ENCODE peak calls at places on chromosome 20, in seven cellular contexts. One of them, this sample, is unnamed.

GRCh38 chr20:48739395-48740268 is 88.2 kb downstream of the PREX1 start:
- DNase-seq in H54: no peak
- DNase-seq in left cardiac atrium: no peak
- DNase-seq in stimulated activated CD4-positive, alpha-beta T cell treated with anti-CD3 and anti-CD28 coated beads, Interleukin-12 subunit alpha, Interleukin-12 subunit beta, amount 100 ng/mL, for 4 hours: no peak
- DNase-seq in mucosa of descending colon: no peak
- DNase-seq in right cardiac atrium: no peak
- DNase-seq in HepG2: no peak
- DNase-seq in this sample: no peak

GRCh38 chr20:61958773-61959172 is 106.9 kb downstream of the TAF4 start:
- DNase-seq in H54: no peak
- DNase-seq in left cardiac atrium: no peak
- DNase-seq in stimulated activated CD4-positive, alpha-beta T cell treated with anti-CD3 and anti-CD28 coated beads, Interleukin-12 subunit alpha, Interleukin-12 subunit beta, amount 100 ng/mL, for 4 hours: no peak
- DNase-seq in mucosa of descending colon: no peak
- DNase-seq in right cardiac atrium: peak
- DNase-seq in HepG2: no peak
- DNase-seq in this sample: no peak

GRCh38 chr20:38275815-38276550 is 15.4 kb upstream of the KIAA1755 start:
- DNase-seq in H54: no peak
- DNase-seq in left cardiac atrium: no peak
- DNase-seq in stimulated activated CD4-positive, alpha-beta T cell treated with anti-CD3 and anti-CD28 coated beads, Interleukin-12 subunit alpha, Interleukin-12 subunit beta, amount 100 ng/mL, for 4 hours: no peak
- DNase-seq in mucosa of descending colon: no peak
- DNase-seq in right cardiac atrium: no peak
- DNase-seq in HepG2: peak
- DNase-seq in this sample: no peak

GRCh38 chr20:51757226-51757625 is 11.0 kb downstream of the ATP9A start:
- DNase-seq in H54: no peak
- DNase-seq in left cardiac atrium: no peak
- DNase-seq in stimulated activated CD4-positive, alpha-beta T cell treated with anti-CD3 and anti-CD28 coated beads, Interleukin-12 subunit alpha, Interleukin-12 subunit beta, amount 100 ng/mL, for 4 hours: no peak
- DNase-seq in mucosa of descending colon: no peak
- DNase-seq in right cardiac atrium: no peak
- DNase-seq in HepG2: no peak
- DNase-seq in this sample: no peak

GRCh38 chr20:56442381-56443365 is 25.8 kb upstream of the RTF2 start:
- DNase-seq in H54: no peak
- DNase-seq in left cardiac atrium: no peak
- DNase-seq in stimulated activated CD4-positive, alpha-beta T cell treated with anti-CD3 and anti-CD28 coated beads, Interleukin-12 subunit alpha, Interleukin-12 subunit beta, amount 100 ng/mL, for 4 hours: no peak
- DNase-seq in mucosa of descending colon: no peak
- DNase-seq in right cardiac atrium: no peak
- DNase-seq in HepG2: no peak
- DNase-seq in this sample: no peak

GRCh38 chr20:33007376-33008335 is at the start of gene BPIFB2:
- DNase-seq in H54: no peak
- DNase-seq in left cardiac atrium: no peak
- DNase-seq in stimulated activated CD4-positive, alpha-beta T cell treated with anti-CD3 and anti-CD28 coated beads, Interleukin-12 subunit alpha, Interleukin-12 subunit beta, amount 100 ng/mL, for 4 hours: no peak
- DNase-seq in mucosa of descending colon: no peak
- DNase-seq in right cardiac atrium: no peak
- DNase-seq in HepG2: peak
- DNase-seq in this sample: no peak

GRCh38 chr20:23205656-23206055 is 119.5 kb upstream of the CD93 start:
- DNase-seq in H54: no peak
- DNase-seq in left cardiac atrium: peak
- DNase-seq in stimulated activated CD4-positive, alpha-beta T cell treated with anti-CD3 and anti-CD28 coated beads, Interleukin-12 subunit alpha, Interleukin-12 subunit beta, amount 100 ng/mL, for 4 hours: no peak
- DNase-seq in mucosa of descending colon: peak
- DNase-seq in right cardiac atrium: peak
- DNase-seq in HepG2: no peak
- DNase-seq in this sample: peak

GRCh38 chr20:24584538-24585356 is 115.3 kb downstream of the SYNDIG1 start:
- DNase-seq in H54: peak
- DNase-seq in left cardiac atrium: no peak
- DNase-seq in stimulated activated CD4-positive, alpha-beta T cell treated with anti-CD3 and anti-CD28 coated beads, Interleukin-12 subunit alpha, Interleukin-12 subunit beta, amount 100 ng/mL, for 4 hours: no peak
- DNase-seq in mucosa of descending colon: no peak
- DNase-seq in right cardiac atrium: no peak
- DNase-seq in HepG2: no peak
- DNase-seq in this sample: no peak

GRCh38 chr20:17933711-17934110 is 34.9 kb downstream of the SNX5 start:
- DNase-seq in H54: no peak
- DNase-seq in left cardiac atrium: no peak
- DNase-seq in stimulated activated CD4-positive, alpha-beta T cell treated with anti-CD3 and anti-CD28 coated beads, Interleukin-12 subunit alpha, Interleukin-12 subunit beta, amount 100 ng/mL, for 4 hours: no peak
- DNase-seq in mucosa of descending colon: no peak
- DNase-seq in right cardiac atrium: no peak
- DNase-seq in HepG2: peak
- DNase-seq in this sample: no peak

GRCh38 chr20:63228786-63229185 is 6.9 kb upstream of the BIRC7 start:
- DNase-seq in H54: no peak
- DNase-seq in left cardiac atrium: no peak
- DNase-seq in stimulated activated CD4-positive, alpha-beta T cell treated with anti-CD3 and anti-CD28 coated beads, Interleukin-12 subunit alpha, Interleukin-12 subunit beta, amount 100 ng/mL, for 4 hours: no peak
- DNase-seq in mucosa of descending colon: no peak
- DNase-seq in right cardiac atrium: peak
- DNase-seq in HepG2: no peak
- DNase-seq in this sample: no peak

GRCh38 chr20:47764154-47764734 is 21.0 kb downstream of the SULF2 start:
- DNase-seq in H54: no peak
- DNase-seq in left cardiac atrium: no peak
- DNase-seq in stimulated activated CD4-positive, alpha-beta T cell treated with anti-CD3 and anti-CD28 coated beads, Interleukin-12 subunit alpha, Interleukin-12 subunit beta, amount 100 ng/mL, for 4 hours: no peak
- DNase-seq in mucosa of descending colon: no peak
- DNase-seq in right cardiac atrium: no peak
- DNase-seq in HepG2: no peak
- DNase-seq in this sample: no peak

GRCh38 chr20:25081065-25081729 is 744 bp downstream of the VSX1 start:
- DNase-seq in H54: no peak
- DNase-seq in left cardiac atrium: no peak
- DNase-seq in stimulated activated CD4-positive, alpha-beta T cell treated with anti-CD3 and anti-CD28 coated beads, Interleukin-12 subunit alpha, Interleukin-12 subunit beta, amount 100 ng/mL, for 4 hours: peak
- DNase-seq in mucosa of descending colon: peak
- DNase-seq in right cardiac atrium: peak
- DNase-seq in HepG2: no peak
- DNase-seq in this sample: no peak

GRCh38 chr20:8331740-8332412 is 199.8 kb downstream of the PLCB1 start:
- DNase-seq in H54: no peak
- DNase-seq in left cardiac atrium: peak
- DNase-seq in stimulated activated CD4-positive, alpha-beta T cell treated with anti-CD3 and anti-CD28 coated beads, Interleukin-12 subunit alpha, Interleukin-12 subunit beta, amount 100 ng/mL, for 4 hours: no peak
- DNase-seq in mucosa of descending colon: no peak
- DNase-seq in right cardiac atrium: peak
- DNase-seq in HepG2: peak
- DNase-seq in this sample: peak

GRCh38 chr20:58550661-58551060 is 35.5 kb upstream of the APCDD1L start:
- DNase-seq in H54: no peak
- DNase-seq in left cardiac atrium: no peak
- DNase-seq in stimulated activated CD4-positive, alpha-beta T cell treated with anti-CD3 and anti-CD28 coated beads, Interleukin-12 subunit alpha, Interleukin-12 subunit beta, amount 100 ng/mL, for 4 hours: no peak
- DNase-seq in mucosa of descending colon: no peak
- DNase-seq in right cardiac atrium: no peak
- DNase-seq in HepG2: no peak
- DNase-seq in this sample: no peak

GRCh38 chr20:53576195-53576580 is 17.5 kb downstream of the ZNF217 start:
- DNase-seq in H54: no peak
- DNase-seq in left cardiac atrium: no peak
- DNase-seq in stimulated activated CD4-positive, alpha-beta T cell treated with anti-CD3 and anti-CD28 coated beads, Interleukin-12 subunit alpha, Interleukin-12 subunit beta, amount 100 ng/mL, for 4 hours: no peak
- DNase-seq in mucosa of descending colon: no peak
- DNase-seq in right cardiac atrium: peak
- DNase-seq in HepG2: no peak
- DNase-seq in this sample: no peak

GRCh38 chr20:36569847-36570429 is 3.5 kb upstream of the TGIF2 start:
- DNase-seq in H54: peak
- DNase-seq in left cardiac atrium: no peak
- DNase-seq in stimulated activated CD4-positive, alpha-beta T cell treated with anti-CD3 and anti-CD28 coated beads, Interleukin-12 subunit alpha, Interleukin-12 subunit beta, amount 100 ng/mL, for 4 hours: no peak
- DNase-seq in mucosa of descending colon: no peak
- DNase-seq in right cardiac atrium: no peak
- DNase-seq in HepG2: no peak
- DNase-seq in this sample: no peak

GRCh38 chr20:34709836-34710567 is 5.9 kb downstream of the TP53INP2 start:
- DNase-seq in H54: peak
- DNase-seq in left cardiac atrium: peak
- DNase-seq in stimulated activated CD4-positive, alpha-beta T cell treated with anti-CD3 and anti-CD28 coated beads, Interleukin-12 subunit alpha, Interleukin-12 subunit beta, amount 100 ng/mL, for 4 hours: peak
- DNase-seq in mucosa of descending colon: peak
- DNase-seq in right cardiac atrium: peak
- DNase-seq in HepG2: no peak
- DNase-seq in this sample: no peak

GRCh38 chr20:32017711-32018251 is 7.5 kb downstream of the CCM2L start:
- DNase-seq in H54: no peak
- DNase-seq in left cardiac atrium: no peak
- DNase-seq in stimulated activated CD4-positive, alpha-beta T cell treated with anti-CD3 and anti-CD28 coated beads, Interleukin-12 subunit alpha, Interleukin-12 subunit beta, amount 100 ng/mL, for 4 hours: peak
- DNase-seq in mucosa of descending colon: peak
- DNase-seq in right cardiac atrium: no peak
- DNase-seq in HepG2: peak
- DNase-seq in this sample: no peak

GRCh38 chr20:19256085-19256484 is 43.6 kb downstream of the SLC24A3 start:
- DNase-seq in H54: no peak
- DNase-seq in left cardiac atrium: no peak
- DNase-seq in stimulated activated CD4-positive, alpha-beta T cell treated with anti-CD3 and anti-CD28 coated beads, Interleukin-12 subunit alpha, Interleukin-12 subunit beta, amount 100 ng/mL, for 4 hours: no peak
- DNase-seq in mucosa of descending colon: no peak
- DNase-seq in right cardiac atrium: no peak
- DNase-seq in HepG2: no peak
- DNase-seq in this sample: no peak

GRCh38 chr20:58971429-58971828 is 9.6 kb upstream of the NELFCD start:
- DNase-seq in H54: no peak
- DNase-seq in left cardiac atrium: no peak
- DNase-seq in stimulated activated CD4-positive, alpha-beta T cell treated with anti-CD3 and anti-CD28 coated beads, Interleukin-12 subunit alpha, Interleukin-12 subunit beta, amount 100 ng/mL, for 4 hours: no peak
- DNase-seq in mucosa of descending colon: no peak
- DNase-seq in right cardiac atrium: no peak
- DNase-seq in HepG2: no peak
- DNase-seq in this sample: no peak

GRCh38 chr20:5353624-5354496 is 37.1 kb upstream of the PROKR2 start:
- DNase-seq in H54: peak
- DNase-seq in left cardiac atrium: no peak
- DNase-seq in stimulated activated CD4-positive, alpha-beta T cell treated with anti-CD3 and anti-CD28 coated beads, Interleukin-12 subunit alpha, Interleukin-12 subunit beta, amount 100 ng/mL, for 4 hours: no peak
- DNase-seq in mucosa of descending colon: no peak
- DNase-seq in right cardiac atrium: no peak
- DNase-seq in HepG2: no peak
- DNase-seq in this sample: no peak

GRCh38 chr20:51014797-51015722 is 7.8 kb downstream of the KCNG1 start:
- DNase-seq in H54: peak
- DNase-seq in left cardiac atrium: no peak
- DNase-seq in stimulated activated CD4-positive, alpha-beta T cell treated with anti-CD3 and anti-CD28 coated beads, Interleukin-12 subunit alpha, Interleukin-12 subunit beta, amount 100 ng/mL, for 4 hours: no peak
- DNase-seq in mucosa of descending colon: peak
- DNase-seq in right cardiac atrium: peak
- DNase-seq in HepG2: peak
- DNase-seq in this sample: peak

GRCh38 chr20:58017237-58017969 is 211.1 kb downstream of the ANKRD60 start:
- DNase-seq in H54: peak
- DNase-seq in left cardiac atrium: no peak
- DNase-seq in stimulated activated CD4-positive, alpha-beta T cell treated with anti-CD3 and anti-CD28 coated beads, Interleukin-12 subunit alpha, Interleukin-12 subunit beta, amount 100 ng/mL, for 4 hours: no peak
- DNase-seq in mucosa of descending colon: peak
- DNase-seq in right cardiac atrium: peak
- DNase-seq in HepG2: peak
- DNase-seq in this sample: no peak

GRCh38 chr20:45301824-45302251 is 4.8 kb upstream of the RBPJL start:
- DNase-seq in H54: no peak
- DNase-seq in left cardiac atrium: no peak
- DNase-seq in stimulated activated CD4-positive, alpha-beta T cell treated with anti-CD3 and anti-CD28 coated beads, Interleukin-12 subunit alpha, Interleukin-12 subunit beta, amount 100 ng/mL, for 4 hours: no peak
- DNase-seq in mucosa of descending colon: no peak
- DNase-seq in right cardiac atrium: no peak
- DNase-seq in HepG2: no peak
- DNase-seq in this sample: no peak

GRCh38 chr20:63045401-63045800 is 38.6 kb upstream of the BHLHE23 start:
- DNase-seq in H54: no peak
- DNase-seq in left cardiac atrium: no peak
- DNase-seq in stimulated activated CD4-positive, alpha-beta T cell treated with anti-CD3 and anti-CD28 coated beads, Interleukin-12 subunit alpha, Interleukin-12 subunit beta, amount 100 ng/mL, for 4 hours: no peak
- DNase-seq in mucosa of descending colon: no peak
- DNase-seq in right cardiac atrium: no peak
- DNase-seq in HepG2: no peak
- DNase-seq in this sample: no peak

GRCh38 chr20:46631212-46631869 is 19.9 kb downstream of the SLC13A3 start:
- DNase-seq in H54: no peak
- DNase-seq in left cardiac atrium: no peak
- DNase-seq in stimulated activated CD4-positive, alpha-beta T cell treated with anti-CD3 and anti-CD28 coated beads, Interleukin-12 subunit alpha, Interleukin-12 subunit beta, amount 100 ng/mL, for 4 hours: no peak
- DNase-seq in mucosa of descending colon: no peak
- DNase-seq in right cardiac atrium: no peak
- DNase-seq in HepG2: peak
- DNase-seq in this sample: no peak

GRCh38 chr20:41086402-41087324 is 50.7 kb upstream of the PLCG1 start:
- DNase-seq in H54: no peak
- DNase-seq in left cardiac atrium: no peak
- DNase-seq in stimulated activated CD4-positive, alpha-beta T cell treated with anti-CD3 and anti-CD28 coated beads, Interleukin-12 subunit alpha, Interleukin-12 subunit beta, amount 100 ng/mL, for 4 hours: no peak
- DNase-seq in mucosa of descending colon: no peak
- DNase-seq in right cardiac atrium: no peak
- DNase-seq in HepG2: no peak
- DNase-seq in this sample: no peak

GRCh38 chr20:1853472-1853871 is 41.7 kb upstream of the SIRPA start:
- DNase-seq in H54: no peak
- DNase-seq in left cardiac atrium: no peak
- DNase-seq in stimulated activated CD4-positive, alpha-beta T cell treated with anti-CD3 and anti-CD28 coated beads, Interleukin-12 subunit alpha, Interleukin-12 subunit beta, amount 100 ng/mL, for 4 hours: no peak
- DNase-seq in mucosa of descending colon: no peak
- DNase-seq in right cardiac atrium: no peak
- DNase-seq in HepG2: no peak
- DNase-seq in this sample: no peak

GRCh38 chr20:36950432-36951197 is 893 bp downstream of the SAMHD1 start:
- DNase-seq in H54: peak
- DNase-seq in left cardiac atrium: peak
- DNase-seq in stimulated activated CD4-positive, alpha-beta T cell treated with anti-CD3 and anti-CD28 coated beads, Interleukin-12 subunit alpha, Interleukin-12 subunit beta, amount 100 ng/mL, for 4 hours: peak
- DNase-seq in mucosa of descending colon: peak
- DNase-seq in right cardiac atrium: peak
- DNase-seq in HepG2: no peak
- DNase-seq in this sample: peak

GRCh38 chr20:39067526-39068216 is 105.5 kb downstream of the DHX35 start:
- DNase-seq in H54: no peak
- DNase-seq in left cardiac atrium: no peak
- DNase-seq in stimulated activated CD4-positive, alpha-beta T cell treated with anti-CD3 and anti-CD28 coated beads, Interleukin-12 subunit alpha, Interleukin-12 subunit beta, amount 100 ng/mL, for 4 hours: no peak
- DNase-seq in mucosa of descending colon: no peak
- DNase-seq in right cardiac atrium: no peak
- DNase-seq in HepG2: no peak
- DNase-seq in this sample: no peak

GRCh38 chr20:57457243-57457761 is 66.1 kb downstream of the RBM38 start:
- DNase-seq in H54: no peak
- DNase-seq in left cardiac atrium: no peak
- DNase-seq in stimulated activated CD4-positive, alpha-beta T cell treated with anti-CD3 and anti-CD28 coated beads, Interleukin-12 subunit alpha, Interleukin-12 subunit beta, amount 100 ng/mL, for 4 hours: no peak
- DNase-seq in mucosa of descending colon: no peak
- DNase-seq in right cardiac atrium: peak
- DNase-seq in HepG2: no peak
- DNase-seq in this sample: no peak

GRCh38 chr20:4401601-4402000 is 320.1 kb upstream of the PRND start:
- DNase-seq in H54: no peak
- DNase-seq in left cardiac atrium: no peak
- DNase-seq in stimulated activated CD4-positive, alpha-beta T cell treated with anti-CD3 and anti-CD28 coated beads, Interleukin-12 subunit alpha, Interleukin-12 subunit beta, amount 100 ng/mL, for 4 hours: no peak
- DNase-seq in mucosa of descending colon: no peak
- DNase-seq in right cardiac atrium: no peak
- DNase-seq in HepG2: no peak
- DNase-seq in this sample: no peak

GRCh38 chr20:32465092-32465900 is 107.2 kb downstream of the ASXL1 start:
- DNase-seq in H54: no peak
- DNase-seq in left cardiac atrium: peak
- DNase-seq in stimulated activated CD4-positive, alpha-beta T cell treated with anti-CD3 and anti-CD28 coated beads, Interleukin-12 subunit alpha, Interleukin-12 subunit beta, amount 100 ng/mL, for 4 hours: no peak
- DNase-seq in mucosa of descending colon: peak
- DNase-seq in right cardiac atrium: peak
- DNase-seq in HepG2: peak
- DNase-seq in this sample: peak

GRCh38 chr20:60048634-60049578 is 90.7 kb downstream of the CDH26 start:
- DNase-seq in H54: no peak
- DNase-seq in left cardiac atrium: no peak
- DNase-seq in stimulated activated CD4-positive, alpha-beta T cell treated with anti-CD3 and anti-CD28 coated beads, Interleukin-12 subunit alpha, Interleukin-12 subunit beta, amount 100 ng/mL, for 4 hours: no peak
- DNase-seq in mucosa of descending colon: no peak
- DNase-seq in right cardiac atrium: no peak
- DNase-seq in HepG2: no peak
- DNase-seq in this sample: no peak

GRCh38 chr20:62321521-62321948 is 18.7 kb downstream of the ADRM1 start:
- DNase-seq in H54: no peak
- DNase-seq in left cardiac atrium: no peak
- DNase-seq in stimulated activated CD4-positive, alpha-beta T cell treated with anti-CD3 and anti-CD28 coated beads, Interleukin-12 subunit alpha, Interleukin-12 subunit beta, amount 100 ng/mL, for 4 hours: no peak
- DNase-seq in mucosa of descending colon: no peak
- DNase-seq in right cardiac atrium: no peak
- DNase-seq in HepG2: no peak
- DNase-seq in this sample: no peak

GRCh38 chr20:63974402-63975200 is 4.8 kb downstream of the SAMD10 start:
- DNase-seq in H54: no peak
- DNase-seq in left cardiac atrium: peak
- DNase-seq in stimulated activated CD4-positive, alpha-beta T cell treated with anti-CD3 and anti-CD28 coated beads, Interleukin-12 subunit alpha, Interleukin-12 subunit beta, amount 100 ng/mL, for 4 hours: no peak
- DNase-seq in mucosa of descending colon: no peak
- DNase-seq in right cardiac atrium: peak
- DNase-seq in HepG2: no peak
- DNase-seq in this sample: peak